ENCODE peak calls at places on chromosomes 13 and 19, in nine cellular contexts. T is A549; W is CD8-positive, alpha-beta memory T cell; H is heart right ventricle; F is neural progenitor cell; C is fibroblast of lung; K is CD8-positive, alpha-beta T cell; R is adrenal gland; M is A673. G is an unnamed sample.
A peak's percentile ranks its signal among the peaks of the same experiment; 100 is the strongest.

GRCh38 chr19:609001-609340 is 19.3 kb downstream of the HCN2 start:
- DNase-seq in T (no peak), W (no peak), H (no peak), F (no peak), C (no peak), K (no peak), R (no peak), M (no peak), G (peak; percentile 73)

GRCh38 chr19:55676384-55676783 is 1.4 kb downstream of the EPN1 start:
- DNase-seq in T (no peak), W (no peak), H (no peak), F (no peak), C (peak; percentile 10), K (no peak), R (no peak), M (no peak), G (no peak)

GRCh38 chr13:30863796-30864195 is 42.3 kb upstream of the MEDAG start:
- DNase-seq in T (no peak), W (no peak), H (no peak), F (no peak), C (no peak), K (no peak), R (no peak), M (no peak), G (no peak)

GRCh38 chr19:55069137-55069858 is 6.3 kb upstream of the RDH13 start:
- DNase-seq in T (peak; percentile 84), W (no peak), H (peak; percentile 44), F (peak; percentile 61), C (peak; percentile 13), K (peak; percentile 21), R (no peak), M (peak; percentile 58), G (no peak)

GRCh38 chr19:29010276-29010675 is 202.7 kb downstream of the UQCRFS1 start:
- DNase-seq in T (no peak), W (no peak), H (no peak), F (no peak), C (no peak), K (no peak), R (no peak), M (no peak), G (no peak)

GRCh38 chr19:1590641-1591397 is 1.8 kb downstream of the MBD3 start:
- DNase-seq in T (no peak), W (peak; percentile 35), H (no peak), F (peak; percentile 54), C (no peak), K (peak; percentile 39), R (no peak), M (peak; percentile 59), G (no peak)

GRCh38 chr13:51556740-51557139 is 27.5 kb upstream of the WDFY2 start:
- DNase-seq in T (no peak), W (no peak), H (no peak), F (no peak), C (no peak), K (no peak), R (no peak), M (no peak), G (no peak)

GRCh38 chr19:50580970-50581636 is 12.9 kb upstream of the LRRC4B start:
- DNase-seq in T (no peak), W (no peak), H (no peak), F (no peak), C (no peak), K (no peak), R (no peak), M (no peak), G (no peak)

GRCh38 chr13:58165617-58166016 is 534.1 kb downstream of the PCDH17 start:
- DNase-seq in T (no peak), W (no peak), H (no peak), F (no peak), C (peak; percentile 3), K (no peak), R (no peak), M (no peak), G (no peak)

GRCh38 chr19:39296906-39297305 is 699 bp downstream of the IFNL1 start:
- DNase-seq in T (no peak), W (no peak), H (no peak), F (no peak), C (no peak), K (no peak), R (no peak), M (no peak), G (no peak)
- H3K27ac ChIP-seq in T (no peak overlapping the region), W (no peak overlapping the region), H (no peak overlapping the region), F (no peak overlapping the region), C (no peak overlapping the region), K (no peak overlapping the region), R (no peak overlapping the region), M (no peak overlapping the region), G (no peak overlapping the region)

GRCh38 chr13:21798181-21798580 is 127.3 kb downstream of the FGF9 start:
- DNase-seq in T (no peak), W (no peak), H (no peak), F (no peak), C (no peak), K (no peak), R (no peak), M (no peak), G (no peak)

GRCh38 chr13:21799671-21800070 is 128.8 kb downstream of the FGF9 start:
- DNase-seq in T (no peak), W (no peak), H (no peak), F (no peak), C (no peak), K (no peak), R (no peak), M (no peak), G (no peak)

GRCh38 chr13:21805733-21806132 is 134.9 kb downstream of the FGF9 start:
- DNase-seq in T (no peak), W (no peak), H (no peak), F (no peak), C (no peak), K (no peak), R (no peak), M (no peak), G (no peak)

DNA sequence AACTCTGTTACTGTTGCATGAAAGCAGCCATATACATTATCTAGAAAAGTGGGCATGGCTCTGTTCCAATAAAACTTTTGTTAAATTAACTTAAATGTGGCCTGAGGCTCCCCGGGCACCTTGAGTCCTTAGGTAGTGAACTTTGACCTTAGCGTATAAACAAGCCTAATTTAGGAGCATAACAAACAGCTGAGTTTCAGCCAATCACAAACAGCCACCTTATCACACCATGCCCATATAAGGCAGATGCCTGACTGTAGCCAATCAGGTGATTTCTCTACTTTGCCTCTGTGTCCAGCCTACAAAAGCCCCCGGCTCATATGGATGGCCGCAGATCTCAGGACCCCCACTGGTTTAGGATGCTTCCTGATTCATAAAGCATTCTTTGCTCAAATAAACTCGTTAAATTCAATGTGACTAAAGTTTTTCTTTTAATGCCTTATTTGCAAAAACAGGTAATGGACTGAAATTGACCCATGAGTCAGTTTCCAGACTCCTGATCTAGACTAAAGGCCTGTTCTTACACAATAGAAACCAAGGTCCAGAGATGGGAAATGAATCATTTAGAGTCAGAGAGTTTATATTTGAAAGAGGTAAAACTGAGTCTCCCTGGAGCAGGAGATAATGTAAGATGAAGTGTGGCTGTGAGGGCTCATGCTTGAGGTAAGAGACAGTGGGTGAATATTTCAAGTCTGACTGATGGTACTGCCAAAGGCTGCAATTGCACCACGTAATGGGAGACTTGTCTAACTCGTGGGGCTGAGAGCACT is 130.2 kb downstream of the FGF9 start:
- DNase-seq in T (no peak), W (no peak), H (no peak), F (no peak), C (no peak), K (no peak), R (no peak), M (no peak), G (no peak)
- H3K27ac ChIP-seq in T (no peak overlapping the region), W (no peak overlapping the region), H (no peak overlapping the region), F (no peak overlapping the region), C (no peak overlapping the region), K (no peak overlapping the region), R (no peak overlapping the region), M (no peak overlapping the region), G (no peak overlapping the region)

GRCh38 chr19:11860721-11861120 is 12.2 kb downstream of the ZNF439 start:
- DNase-seq in T (no peak), W (no peak), H (no peak), F (no peak), C (no peak), K (no peak), R (no peak), M (no peak), G (no peak)
- H3K27ac ChIP-seq in T (no peak overlapping the region), W (no peak overlapping the region), H (no peak overlapping the region), F (no peak overlapping the region), C (no peak overlapping the region), K (no peak overlapping the region), R (no peak overlapping the region), M (no peak overlapping the region), G (no peak overlapping the region)

GRCh38 chr13:96449920-96450319 is 360.0 kb downstream of the HS6ST3 start:
- DNase-seq in T (no peak), W (no peak), H (no peak), F (no peak), C (no peak), K (no peak), R (no peak), M (no peak), G (no peak)

GRCh38 chr13:96444676-96445075 is 354.8 kb downstream of the HS6ST3 start:
- DNase-seq in T (no peak), W (no peak), H (no peak), F (no peak), C (no peak), K (no peak), R (no peak), M (no peak), G (no peak)

DNA sequence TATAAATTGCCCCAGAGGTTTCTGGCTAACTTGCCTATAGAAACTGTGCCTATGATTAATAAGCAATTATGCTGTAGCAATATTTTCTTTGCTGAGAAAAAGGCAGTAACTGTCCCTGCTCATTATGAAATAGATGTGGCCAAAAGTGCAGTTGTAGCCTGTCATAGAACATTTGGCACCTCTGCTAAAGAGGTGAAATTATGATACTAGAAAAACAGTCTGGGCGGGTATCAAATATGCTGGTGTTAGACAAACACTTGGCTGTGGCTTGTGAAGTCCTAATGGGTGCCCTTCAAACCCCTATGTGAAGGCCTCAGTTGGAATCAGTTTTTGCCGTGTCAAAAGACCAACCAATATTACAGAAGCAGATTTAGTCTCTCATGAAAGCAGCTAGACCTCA is 360.7 kb downstream of the HS6ST3 start:
- DNase-seq in T (no peak), W (no peak), H (no peak), F (no peak), C (no peak), K (no peak), R (no peak), M (no peak), G (no peak)
- H3K27ac ChIP-seq in T (no peak overlapping the region), W (no peak overlapping the region), H (no peak overlapping the region), F (no peak overlapping the region), C (no peak overlapping the region), K (no peak overlapping the region), R (no peak overlapping the region), M (no peak overlapping the region), G (no peak overlapping the region)